ENCODE peak calls at places on chromosomes 7 and 10, in nine cellular contexts. Y is effector memory CD4-positive, alpha-beta T cell; R is astrocyte; T is heart right ventricle; P is spleen; Q is right atrium auricular region; W is PC-3; U is neuronal stem cell; L is A549. M is an unnamed sample. For H3K4me1, the result is how much of the 10 kb centered on the place peaks cover.

GRCh38 chr7:42691030-42691639 is 220.7 kb downstream of the C7orf25 start:
- DNase-seq in Y (no peak), R (peak), T (no peak), P (no peak), Q (no peak), W (peak), U (peak), L (peak), M (no peak)

GRCh38 chr10:18505719-18506118 is 145.7 kb downstream of the NSUN6 start:
- DNase-seq in Y (no peak), R (no peak), T (no peak), P (no peak), Q (no peak), W (peak), U (no peak), L (no peak), M (no peak)

GRCh38 chr7:99079104-99079503 is 64.8 kb downstream of the SMURF1 start:
- DNase-seq in Y (no peak), R (no peak), T (no peak), P (no peak), Q (no peak), W (no peak), U (no peak), L (no peak), M (peak)

GRCh38 chr7:74362262-74362661 is 73.1 kb downstream of the CLIP2 start:
- DNase-seq in Y (no peak), R (no peak), T (no peak), P (no peak), Q (no peak), W (no peak), U (no peak), L (no peak), M (no peak)

GRCh38 chr7:124101173-124101768 is 68.4 kb upstream of the TMEM229A start:
- DNase-seq in Y (no peak), R (no peak), T (no peak), P (no peak), Q (no peak), W (peak), U (peak), L (peak), M (no peak)

GRCh38 chr10:75971402-75972211 is 540.2 kb downstream of the LRMDA start:
- DNase-seq in Y (no peak), R (peak), T (peak), P (no peak), Q (no peak), W (no peak), U (no peak), L (no peak), M (no peak)

GRCh38 chr7:133980794-133981193 is 146.3 kb upstream of the LRGUK start:
- DNase-seq in Y (no peak), R (no peak), T (no peak), P (no peak), Q (no peak), W (no peak), U (no peak), L (no peak), M (no peak)

GRCh38 chr7:84524714-84525694 is 330.4 kb upstream of the SEMA3A start:
- DNase-seq in Y (no peak), R (peak), T (no peak), P (no peak), Q (no peak), W (peak), U (no peak), L (peak), M (peak)

GRCh38 chr10:102559764-102560163 is 56.0 kb downstream of the SUFU start:
- DNase-seq in Y (no peak), R (no peak), T (no peak), P (no peak), Q (no peak), W (no peak), U (no peak), L (no peak), M (no peak)

GRCh38 chr10:97974526-97975525 is 55.6 kb downstream of the CRTAC1 start:
- DNase-seq in Y (no peak), R (no peak), T (no peak), P (no peak), Q (peak), W (no peak), U (peak), L (no peak), M (no peak)

GRCh38 chr10:32795598-32796183 is 162.3 kb downstream of the ITGB1 start:
- DNase-seq in Y (no peak), R (peak), T (peak), P (no peak), Q (no peak), W (peak), U (peak), L (peak), M (no peak)

GRCh38 chr10:52031771-52032170 is 282.3 kb upstream of the DKK1 start:
- DNase-seq in Y (no peak), R (no peak), T (no peak), P (no peak), Q (no peak), W (no peak), U (no peak), L (no peak), M (no peak)

GRCh38 chr7:136324073-136324704 is 347.0 kb upstream of the MTPN start:
- DNase-seq in Y (no peak), R (no peak), T (no peak), P (no peak), Q (no peak), W (no peak), U (no peak), L (no peak), M (no peak)

GRCh38 chr10:131450220-131450765 is 138.8 kb upstream of the TCERG1L start:
- DNase-seq in Y (no peak), R (no peak), T (no peak), P (no peak), Q (no peak), W (no peak), U (no peak), L (no peak), M (no peak)

GRCh38 chr7:134480730-134481129 is 21.8 kb upstream of the AKR1B1 start:
- DNase-seq in Y (no peak), R (peak), T (no peak), P (no peak), Q (no peak), W (peak), U (no peak), L (peak), M (no peak)

GRCh38 chr10:23111679-23112286 is 16.4 kb downstream of the MSRB2 start:
- DNase-seq in Y (no peak), R (no peak), T (no peak), P (no peak), Q (no peak), W (no peak), U (no peak), L (no peak), M (no peak)

GRCh38 chr7:124764847-124765400 is 668 bp downstream of the GPR37 start:
- DNase-seq in Y (no peak), R (no peak), T (no peak), P (no peak), Q (no peak), W (peak), U (peak), L (no peak), M (no peak)

GRCh38 chr7:31408120-31408729 is 67.7 kb upstream of the NEUROD6 start:
- DNase-seq in Y (no peak), R (peak), T (no peak), P (no peak), Q (no peak), W (peak), U (no peak), L (peak), M (no peak)

GRCh38 chr7:100107125-100107737 is 5.8 kb downstream of the AP4M1 start:
- DNase-seq in Y (no peak), R (no peak), T (no peak), P (no peak), Q (no peak), W (no peak), U (no peak), L (no peak), M (no peak)

GRCh38 chr7:52565980-52566379 is 469.5 kb upstream of the POM121L12 start:
- DNase-seq in Y (no peak), R (no peak), T (no peak), P (no peak), Q (no peak), W (no peak), U (no peak), L (no peak), M (no peak)

GRCh38 chr7:107813524-107813923 is 10.5 kb upstream of the SLC26A3 start:
- DNase-seq in Y (no peak), R (no peak), T (no peak), P (no peak), Q (no peak), W (no peak), U (no peak), L (no peak), M (no peak)

GRCh38 chr7:108348913-108349312 is 107.3 kb downstream of the NRCAM start:
- DNase-seq in Y (no peak), R (peak), T (no peak), P (no peak), Q (no peak), W (peak), U (no peak), L (peak), M (no peak)

GRCh38 chr10:82378146-82378545 is 503.2 kb downstream of the NRG3 start:
- DNase-seq in Y (no peak), R (peak), T (peak), P (no peak), Q (peak), W (no peak), U (no peak), L (peak), M (peak)

GRCh38 chr7:140940866-140941265 is 16.1 kb upstream of the BRAF start:
- DNase-seq in Y (no peak), R (no peak), T (no peak), P (no peak), Q (no peak), W (no peak), U (no peak), L (no peak), M (no peak)

GRCh38 chr7:43341132-43341531 is 228.7 kb downstream of the HECW1 start:
- DNase-seq in Y (no peak), R (no peak), T (no peak), P (no peak), Q (no peak), W (no peak), U (no peak), L (no peak), M (no peak)

GRCh38 chr7:120827719-120828118 is 30.2 kb downstream of the TSPAN12 start:
- DNase-seq in Y (no peak), R (no peak), T (no peak), P (no peak), Q (no peak), W (no peak), U (no peak), L (no peak), M (no peak)

GRCh38 chr10:17001961-17002749 is 127.5 kb downstream of the CUBN start:
- DNase-seq in Y (peak), R (peak), T (peak), P (no peak), Q (peak), W (no peak), U (no peak), L (no peak), M (peak)

GRCh38 chr10:61894150-61894549 is 7.3 kb upstream of the ARID5B start:
- DNase-seq in Y (no peak), R (no peak), T (no peak), P (no peak), Q (no peak), W (no peak), U (no peak), L (no peak), M (no peak)

GRCh38 chr7:26918241-26918640 is 53.9 kb upstream of the SKAP2 start:
- DNase-seq in Y (no peak), R (no peak), T (no peak), P (no peak), Q (no peak), W (peak), U (no peak), L (no peak), M (no peak)

GRCh38 chr10:112332509-112333228 is 41.2 kb upstream of the ACSL5 start:
- DNase-seq in Y (no peak), R (no peak), T (no peak), P (no peak), Q (peak), W (no peak), U (no peak), L (no peak), M (no peak)

DNA sequence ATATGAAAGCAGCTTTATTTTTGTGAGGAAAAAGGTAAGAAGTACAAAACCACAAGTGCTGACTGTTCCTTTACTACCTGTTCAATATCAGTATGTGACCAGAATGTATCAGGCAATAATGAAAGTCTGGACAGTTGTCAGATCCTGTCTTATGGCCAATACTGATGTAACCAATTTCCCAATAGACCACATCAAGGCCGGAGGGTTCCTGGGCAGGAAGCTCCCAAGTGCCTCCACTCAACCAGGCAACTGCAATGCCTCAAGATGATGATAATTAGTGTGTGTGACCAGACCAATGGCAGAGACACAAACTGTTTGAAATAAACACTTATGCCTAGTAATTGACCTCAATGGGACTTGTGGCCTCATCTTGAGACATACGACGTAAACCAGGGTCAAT is 149.4 kb upstream of the ASAH2 start:
- DNase-seq in Y (no peak), R (no peak), T (no peak), P (no peak), Q (no peak), W (no peak), U (no peak), L (no peak), M (no peak)
- H3K4me1 ChIP-seq in Y (under half), R (under half), T (under half), P (under half), Q (under half), W (half or more), U (under half), L (half or more), M (under half)

DNA sequence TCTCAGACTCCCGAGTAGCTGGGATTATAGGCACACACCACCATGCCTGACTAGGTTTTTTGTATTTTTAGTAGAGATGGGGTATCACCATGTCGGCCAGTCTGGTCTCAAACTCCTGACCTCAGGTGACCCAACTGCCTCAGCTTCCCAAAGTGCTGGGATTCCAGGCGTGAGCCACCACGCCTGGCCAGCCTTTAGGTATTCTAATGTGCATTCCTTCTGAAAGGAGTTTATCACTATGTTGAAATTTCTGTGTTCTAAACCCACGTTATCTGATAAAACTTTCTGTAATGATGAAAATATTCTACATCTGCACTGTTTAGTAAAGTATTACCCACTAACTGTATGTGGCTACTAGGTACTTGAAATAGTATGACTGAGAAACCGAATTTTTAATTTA is 110.6 kb upstream of the IMMP2L start:
- DNase-seq in Y (no peak), R (no peak), T (no peak), P (no peak), Q (no peak), W (no peak), U (no peak), L (no peak), M (no peak)
- H3K27ac ChIP-seq in Y (no peak), R (no peak), T (no peak), P (no peak), Q (no peak), W (no peak), U (no peak), L (no peak), M (no peak)

DNA sequence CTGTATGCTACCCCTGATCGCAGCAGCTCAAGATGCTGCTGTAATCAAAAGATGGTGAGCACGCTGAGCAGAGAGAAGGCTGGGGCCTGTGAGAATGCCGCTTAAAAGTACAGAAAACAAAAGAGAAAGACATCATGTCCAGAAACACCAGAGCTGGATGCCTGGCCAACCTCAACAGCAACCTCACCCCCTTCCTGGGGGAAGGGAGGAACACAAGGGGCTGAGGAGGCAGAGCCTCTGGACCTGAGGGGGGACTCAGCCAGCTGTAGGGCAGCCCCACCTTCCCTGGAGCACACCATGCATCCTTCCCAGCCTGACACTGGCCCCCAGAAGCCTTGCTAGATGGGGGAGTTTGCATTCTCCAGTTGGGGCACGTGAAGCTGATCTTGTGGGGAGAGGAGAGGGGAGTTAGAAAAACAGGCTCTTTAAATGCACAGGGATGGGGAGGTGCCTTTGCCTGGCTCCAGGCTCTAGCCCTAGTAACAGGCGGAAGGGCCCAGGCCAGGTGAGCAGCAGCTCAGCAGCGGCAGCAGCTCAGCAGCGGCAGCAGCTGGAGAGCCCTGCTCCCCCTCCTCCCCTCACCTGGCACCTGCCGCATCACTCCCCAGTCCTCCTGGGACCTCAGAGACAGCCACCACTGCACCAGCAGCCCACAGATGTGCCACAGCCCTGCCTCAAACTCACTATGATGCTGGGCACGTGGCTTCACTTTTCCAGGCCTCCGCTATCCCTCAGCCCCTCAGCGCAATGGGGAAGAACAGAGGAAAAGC is 156.3 kb downstream of the NEURL1 start:
- DNase-seq in Y (no peak), R (no peak), T (no peak), P (no peak), Q (no peak), W (no peak), U (no peak), L (no peak), M (peak)
- H3K4me1 ChIP-seq in Y (under half), R (under half), T (half or more), P (under half), Q (half or more), W (under half), U (under half), L (under half), M (half or more)

GRCh38 chr10:58965855-58966254 is 210.6 kb upstream of the PHYHIPL start:
- DNase-seq in Y (no peak), R (no peak), T (no peak), P (no peak), Q (no peak), W (no peak), U (no peak), L (no peak), M (no peak)

GRCh38 chr10:58971211-58971610 is 205.2 kb upstream of the PHYHIPL start:
- DNase-seq in Y (no peak), R (no peak), T (no peak), P (no peak), Q (no peak), W (no peak), U (no peak), L (no peak), M (no peak)

GRCh38 chr10:58970160-58970915 is 206.1 kb upstream of the PHYHIPL start:
- DNase-seq in Y (no peak), R (no peak), T (no peak), P (no peak), Q (no peak), W (no peak), U (no peak), L (no peak), M (no peak)

GRCh38 chr10:58969578-58969977 is 206.9 kb upstream of the PHYHIPL start:
- DNase-seq in Y (no peak), R (peak), T (no peak), P (no peak), Q (no peak), W (no peak), U (no peak), L (no peak), M (no peak)

DNA sequence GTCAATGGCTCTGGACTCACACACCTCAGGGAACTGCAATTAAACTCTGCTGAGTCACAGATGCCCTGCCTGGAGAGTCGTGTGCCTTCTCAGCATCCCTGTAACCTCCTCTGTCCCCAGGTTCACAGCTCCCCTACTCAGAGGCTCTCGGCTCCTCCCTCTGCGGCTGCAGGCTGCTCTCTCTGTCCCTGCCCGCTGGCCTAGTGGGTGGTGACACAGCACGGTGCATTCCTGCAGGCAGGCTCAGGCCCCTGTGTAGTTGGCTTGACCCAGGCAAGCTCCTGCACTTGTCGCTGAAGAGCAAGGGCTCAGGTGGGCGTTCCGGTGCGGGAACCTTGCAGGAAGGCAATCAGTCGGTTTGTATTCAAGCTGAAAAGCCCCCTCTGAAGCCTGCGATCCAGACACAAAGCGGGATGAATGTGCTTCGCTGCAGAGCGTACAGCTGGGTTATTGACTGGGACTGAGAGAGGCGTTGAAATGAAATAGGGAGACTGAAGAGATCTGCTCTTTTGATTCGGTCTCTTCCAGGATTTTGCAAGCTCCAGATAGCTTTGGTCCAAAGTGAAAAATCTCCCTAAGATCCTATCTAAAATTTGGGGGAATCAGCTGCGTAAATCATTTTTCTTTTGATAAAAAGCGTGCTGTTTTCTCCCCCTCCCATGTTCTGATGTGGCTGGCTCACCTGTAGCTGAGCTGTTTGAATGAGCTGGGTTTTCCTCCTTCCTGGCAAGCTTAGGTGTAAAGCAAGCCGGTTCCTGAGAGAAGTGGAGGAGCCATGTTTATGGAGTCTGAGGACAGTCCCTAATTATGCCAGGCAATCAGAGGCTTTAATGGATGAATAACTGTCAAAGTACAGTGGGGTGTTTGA is 208.7 kb upstream of the PHYHIPL start:
- DNase-seq in Y (no peak), R (no peak), T (peak), P (no peak), Q (no peak), W (no peak), U (peak), L (peak), M (peak)
- H3K27ac ChIP-seq in Y (no peak), R (no peak), T (no peak), P (no peak), Q (no peak), W (no peak), U (peak), L (peak), M (no peak)

M was measured in right cardiac atrium.